ENCODE peak calls at places on chromosomes 2 and 18, in ten cellular contexts. T, Y, U, P, S, E, H, R, I and N are unnamed samples.

GRCh38 chr2:8296340-8296739 is 385.5 kb upstream of the ID2 start:
- DNase-seq in T (no peak), Y (no peak), U (no peak), P (no peak), S (no peak), E (no peak), H (no peak), R (no peak), I (no peak), N (no peak)

GRCh38 chr18:79510046-79510685 is 114.4 kb downstream of the NFATC1 start:
- DNase-seq in T (no peak), Y (no peak), U (no peak), P (no peak), S (no peak), E (peak), H (peak), R (no peak), I (no peak), N (no peak)

GRCh38 chr2:64204006-64204632 is 59.9 kb upstream of the PELI1 start:
- DNase-seq in T (peak), Y (no peak), U (peak), P (no peak), S (peak), E (peak), H (no peak), R (peak), I (peak), N (no peak)

GRCh38 chr18:8480506-8481328 is 128.5 kb upstream of the RAB12 start:
- DNase-seq in T (no peak), Y (peak), U (no peak), P (peak), S (peak), E (no peak), H (no peak), R (peak), I (peak), N (no peak)

GRCh38 chr2:218079943-218080913 is 11.2 kb downstream of the RUFY4 start:
- DNase-seq in T (no peak), Y (no peak), U (no peak), P (no peak), S (no peak), E (no peak), H (no peak), R (no peak), I (no peak), N (no peak)

GRCh38 chr18:77145364-77145901 is 12.8 kb upstream of the MBP start:
- DNase-seq in T (no peak), Y (no peak), U (no peak), P (no peak), S (no peak), E (no peak), H (no peak), R (no peak), I (no peak), N (no peak)

GRCh38 chr18:37662099-37662498 is 96.5 kb upstream of the CELF4 start:
- DNase-seq in T (no peak), Y (no peak), U (no peak), P (no peak), S (no peak), E (no peak), H (no peak), R (no peak), I (no peak), N (no peak)

GRCh38 chr2:54557601-54558187 is 101.6 kb downstream of the SPTBN1 start:
- DNase-seq in T (peak), Y (peak), U (peak), P (peak), S (no peak), E (peak), H (peak), R (no peak), I (peak), N (peak)

GRCh38 chr2:181876614-181877063 is 14.9 kb upstream of the ITPRID2 start:
- DNase-seq in T (peak), Y (peak), U (no peak), P (no peak), S (peak), E (no peak), H (no peak), R (peak), I (peak), N (no peak)

GRCh38 chr2:240872317-240873097 is 3.9 kb downstream of the AGXT start:
- DNase-seq in T (no peak), Y (no peak), U (peak), P (no peak), S (no peak), E (no peak), H (peak), R (no peak), I (no peak), N (no peak)

GRCh38 chr2:29443086-29443485 is 327.9 kb downstream of the CLIP4 start:
- DNase-seq in T (no peak), Y (no peak), U (no peak), P (no peak), S (no peak), E (no peak), H (no peak), R (no peak), I (no peak), N (peak)

GRCh38 chr2:12771154-12771553 is 54.4 kb downstream of the TRIB2 start:
- DNase-seq in T (no peak), Y (no peak), U (no peak), P (no peak), S (no peak), E (no peak), H (no peak), R (no peak), I (no peak), N (no peak)

GRCh38 chr2:98881153-98881650 is 54.8 kb downstream of the CRACDL start:
- DNase-seq in T (no peak), Y (no peak), U (no peak), P (no peak), S (no peak), E (no peak), H (no peak), R (no peak), I (no peak), N (no peak)

GRCh38 chr2:229679393-229680125 is 34.8 kb downstream of the DNER start:
- DNase-seq in T (no peak), Y (no peak), U (no peak), P (no peak), S (no peak), E (no peak), H (no peak), R (no peak), I (no peak), N (no peak)

GRCh38 chr2:25872134-25872533 is 6.2 kb downstream of the ASXL2 start:
- DNase-seq in T (no peak), Y (no peak), U (no peak), P (no peak), S (no peak), E (no peak), H (no peak), R (no peak), I (no peak), N (no peak)

GRCh38 chr2:113894156-113894743 is 4.4 kb downstream of the ACTR3 start:
- DNase-seq in T (no peak), Y (peak), U (no peak), P (no peak), S (peak), E (no peak), H (no peak), R (peak), I (no peak), N (no peak)

GRCh38 chr2:237923507-237924163 is 43.2 kb upstream of the UBE2F start:
- DNase-seq in T (peak), Y (no peak), U (peak), P (peak), S (peak), E (peak), H (no peak), R (peak), I (peak), N (peak)

GRCh38 chr2:173831312-173832229 is 133.6 kb downstream of the SP3 start:
- DNase-seq in T (peak), Y (no peak), U (no peak), P (peak), S (peak), E (peak), H (no peak), R (peak), I (no peak), N (peak)

GRCh38 chr2:15613736-15614429 is 22.2 kb downstream of the DDX1 start:
- DNase-seq in T (no peak), Y (no peak), U (no peak), P (no peak), S (no peak), E (no peak), H (no peak), R (no peak), I (no peak), N (no peak)

GRCh38 chr2:200763422-200763821 is 48.3 kb upstream of the BZW1 start:
- DNase-seq in T (no peak), Y (peak), U (no peak), P (no peak), S (no peak), E (no peak), H (no peak), R (no peak), I (no peak), N (no peak)

GRCh38 chr2:854460-854859 is 96.2 kb upstream of the SNTG2 start:
- DNase-seq in T (peak), Y (peak), U (peak), P (peak), S (peak), E (no peak), H (no peak), R (peak), I (peak), N (peak)

GRCh38 chr2:28539095-28539494 is 43.2 kb downstream of the PLB1 start:
- DNase-seq in T (peak), Y (no peak), U (no peak), P (no peak), S (no peak), E (no peak), H (no peak), R (no peak), I (no peak), N (no peak)

GRCh38 chr18:66687635-66688034 is 83.7 kb upstream of the CDH19 start:
- DNase-seq in T (no peak), Y (no peak), U (no peak), P (no peak), S (no peak), E (no peak), H (no peak), R (no peak), I (no peak), N (no peak)

GRCh38 chr18:28127763-28128737 is 48.9 kb downstream of the CDH2 start:
- DNase-seq in T (no peak), Y (peak), U (no peak), P (no peak), S (peak), E (no peak), H (no peak), R (peak), I (no peak), N (no peak)

GRCh38 chr2:95004702-95005101 is 20.8 kb upstream of the MAL start:
- DNase-seq in T (no peak), Y (no peak), U (no peak), P (no peak), S (peak), E (no peak), H (no peak), R (no peak), I (no peak), N (no peak)

GRCh38 chr2:71578665-71579371 is 125.5 kb downstream of the DYSF start:
- DNase-seq in T (peak), Y (no peak), U (no peak), P (no peak), S (peak), E (peak), H (no peak), R (peak), I (no peak), N (no peak)

GRCh38 chr2:186437719-186438118 is 48.3 kb upstream of the ZC3H15 start:
- DNase-seq in T (no peak), Y (no peak), U (no peak), P (no peak), S (no peak), E (no peak), H (no peak), R (no peak), I (no peak), N (no peak)

GRCh38 chr2:174678395-174678794 is 80.8 kb upstream of the WIPF1 start:
- DNase-seq in T (no peak), Y (no peak), U (no peak), P (no peak), S (no peak), E (no peak), H (no peak), R (no peak), I (no peak), N (no peak)

GRCh38 chr18:45723921-45724320 is at the start of gene SLC14A1:
- DNase-seq in T (no peak), Y (no peak), U (no peak), P (no peak), S (no peak), E (no peak), H (no peak), R (no peak), I (no peak), N (no peak)

GRCh38 chr18:79590191-79591039 is 89.2 kb upstream of the CTDP1 start:
- DNase-seq in T (no peak), Y (no peak), U (no peak), P (no peak), S (peak), E (no peak), H (no peak), R (peak), I (no peak), N (peak)

GRCh38 chr2:46125798-46126197 is 171.4 kb upstream of the EPAS1 start:
- DNase-seq in T (no peak), Y (no peak), U (no peak), P (no peak), S (no peak), E (no peak), H (no peak), R (no peak), I (no peak), N (no peak)

GRCh38 chr2:127640082-127641072 is 5.6 kb upstream of the GPR17 start:
- DNase-seq in T (no peak), Y (no peak), U (peak), P (no peak), S (no peak), E (no peak), H (no peak), R (no peak), I (no peak), N (no peak)

GRCh38 chr2:7671312-7671711 is 754.1 kb downstream of the RNF144A start:
- DNase-seq in T (no peak), Y (no peak), U (no peak), P (no peak), S (no peak), E (peak), H (no peak), R (no peak), I (no peak), N (no peak)

GRCh38 chr2:109510136-109511028 is 103.4 kb downstream of the SEPTIN10 start:
- DNase-seq in T (peak), Y (peak), U (peak), P (peak), S (peak), E (peak), H (peak), R (peak), I (peak), N (peak)

GRCh38 chr2:144240656-144241339 is 279.1 kb downstream of the ZEB2 start:
- DNase-seq in T (no peak), Y (peak), U (peak), P (no peak), S (no peak), E (no peak), H (no peak), R (no peak), I (no peak), N (no peak)

DNA sequence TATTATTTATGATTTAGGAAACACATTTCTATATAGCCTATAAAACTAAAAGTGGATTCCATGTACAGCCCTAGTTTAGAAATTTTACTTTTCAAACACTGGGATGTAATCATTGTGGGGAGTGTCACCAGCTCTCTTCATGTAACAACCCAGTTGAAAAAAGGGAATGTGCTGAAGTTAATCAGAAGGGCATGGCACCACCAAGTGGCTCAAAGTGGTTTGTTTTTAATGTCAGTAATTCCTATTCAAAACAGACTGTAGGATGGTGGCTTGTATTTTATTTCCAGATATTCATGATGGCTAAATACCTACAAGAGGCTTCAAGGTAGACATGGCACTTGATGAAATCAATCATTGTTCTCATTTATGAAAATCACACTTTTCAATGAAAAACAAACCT is 58.1 kb upstream of the TMEM182 start:
- DNase-seq in T (peak), Y (peak), U (peak), P (no peak), S (peak), E (no peak), H (no peak), R (peak), I (peak), N (no peak)
- TF ChIP-seq CTCF in T (peak), Y (peak), U (peak), P (no peak), S (peak), E (no peak), H (no peak), R (peak), I (no peak), N (no peak)

GRCh38 chr2:239596298-239596697 is 195.5 kb upstream of the HDAC4 start:
- DNase-seq in T (no peak), Y (no peak), U (no peak), P (no peak), S (no peak), E (no peak), H (no peak), R (no peak), I (no peak), N (no peak)

GRCh38 chr2:239593965-239594771 is 193.3 kb upstream of the HDAC4 start:
- DNase-seq in T (no peak), Y (no peak), U (no peak), P (no peak), S (no peak), E (no peak), H (peak), R (no peak), I (no peak), N (no peak)

GRCh38 chr2:239595711-239596110 is 194.9 kb upstream of the HDAC4 start:
- DNase-seq in T (no peak), Y (no peak), U (no peak), P (no peak), S (no peak), E (no peak), H (peak), R (no peak), I (no peak), N (no peak)

GRCh38 chr2:239593455-239593854 is 192.6 kb upstream of the HDAC4 start:
- DNase-seq in T (no peak), Y (no peak), U (no peak), P (no peak), S (no peak), E (no peak), H (no peak), R (no peak), I (no peak), N (no peak)

GRCh38 chr2:239594772-239595608 is 194.2 kb upstream of the HDAC4 start:
- DNase-seq in T (no peak), Y (no peak), U (no peak), P (no peak), S (no peak), E (no peak), H (peak), R (no peak), I (no peak), N (no peak)
- TF ChIP-seq CTCF in T (no peak), Y (no peak), U (no peak), P (no peak), S (no peak), E (no peak), H (no peak), R (no peak), I (no peak), N (no peak)

GRCh38 chr2:9737053-9737875 is 106.0 kb upstream of the TAF1B start:
- DNase-seq in T (no peak), Y (no peak), U (peak), P (no peak), S (peak), E (no peak), H (no peak), R (peak), I (no peak), N (no peak)
- TF ChIP-seq CTCF in T (no peak), Y (peak), U (peak), P (no peak), S (peak), E (no peak), H (no peak), R (no peak), I (no peak), N (no peak)

GRCh38 chr18:54641734-54642133 is 50.7 kb downstream of the DYNAP start:
- DNase-seq in T (no peak), Y (no peak), U (no peak), P (no peak), S (no peak), E (no peak), H (no peak), R (no peak), I (no peak), N (no peak)

DNA sequence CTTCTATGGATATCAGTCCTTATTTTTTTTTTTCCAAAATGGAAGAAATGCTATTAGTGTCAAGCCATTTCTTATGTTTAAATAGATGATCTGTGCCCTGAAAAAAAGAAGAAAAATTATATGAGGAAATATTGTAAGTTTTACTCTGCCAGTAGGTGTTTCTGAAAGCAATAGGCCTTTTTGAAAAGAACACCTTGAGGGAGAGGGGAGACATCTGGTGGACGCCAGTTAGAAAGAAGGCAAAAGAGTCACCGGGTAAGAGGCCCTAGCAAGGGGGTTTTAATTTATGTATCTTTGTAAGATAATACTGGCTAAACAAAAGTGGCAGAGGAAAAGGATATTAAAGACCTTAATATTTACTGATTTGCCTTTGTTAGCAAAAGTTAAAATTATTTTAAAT is 56.1 kb downstream of the DYNAP start:
- DNase-seq in T (peak), Y (peak), U (peak), P (peak), S (peak), E (no peak), H (no peak), R (peak), I (peak), N (peak)
- TF ChIP-seq CTCF in T (peak), Y (peak), U (peak), P (peak), S (peak), E (no peak), H (peak), R (peak), I (peak), N (peak)

DNA sequence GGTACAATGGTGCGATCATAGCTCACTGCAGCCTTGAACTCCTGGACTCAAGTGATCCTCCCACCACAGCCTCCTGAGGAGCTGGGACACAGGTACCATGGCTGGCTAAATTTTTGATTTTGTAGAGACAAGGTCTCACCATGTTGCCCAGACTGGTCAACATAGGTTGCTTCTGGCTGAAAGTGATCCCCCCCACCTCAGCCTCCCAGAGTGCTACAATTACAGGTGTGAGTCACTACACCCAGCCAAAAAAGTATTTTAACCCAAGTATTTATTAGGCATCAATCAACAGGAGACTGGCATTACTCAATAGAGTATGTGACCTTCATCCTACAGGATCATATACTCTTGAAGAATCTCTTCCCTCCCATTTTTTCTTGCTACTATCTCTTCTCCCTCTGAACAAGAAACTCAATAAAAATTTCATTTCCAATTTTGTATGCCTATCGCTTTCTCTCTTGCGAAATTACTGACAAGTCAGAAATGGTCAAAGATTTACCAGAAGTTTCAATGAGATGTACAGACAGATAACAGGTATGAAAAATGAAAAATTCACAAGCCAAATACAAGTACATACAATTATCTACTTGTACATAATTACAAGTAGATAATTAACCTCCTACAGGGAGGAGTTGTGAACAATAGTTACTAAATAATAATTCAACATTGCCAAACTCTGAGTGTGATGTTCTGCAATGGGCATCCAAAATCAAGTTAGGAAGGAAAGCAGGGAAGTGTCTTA is 34.9 kb upstream of the CCNT2 start:
- DNase-seq in T (no peak), Y (peak), U (no peak), P (no peak), S (no peak), E (no peak), H (no peak), R (no peak), I (no peak), N (no peak)
- TF ChIP-seq CTCF in T (no peak), Y (no peak), U (no peak), P (no peak), S (no peak), E (no peak), H (no peak), R (no peak), I (no peak), N (no peak)

DNA sequence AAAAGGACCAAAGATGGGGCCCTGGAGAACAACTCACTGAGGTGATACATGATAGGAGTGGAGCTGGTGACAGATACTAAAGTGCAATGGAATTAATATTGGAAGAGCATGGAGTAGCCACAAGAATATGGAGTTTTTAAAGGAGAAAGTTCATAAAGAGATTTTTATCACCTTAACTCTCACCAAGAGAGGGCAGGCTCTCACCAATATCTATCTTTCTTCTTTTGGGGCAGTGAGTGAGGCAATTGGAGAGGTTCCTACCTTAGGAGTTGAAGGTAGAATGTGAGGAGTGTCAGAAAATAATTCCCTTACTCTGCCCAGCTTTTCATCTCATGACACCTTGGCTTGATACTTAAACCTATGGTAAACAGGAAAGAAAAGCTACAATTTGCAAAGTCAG is 233.7 kb upstream of the CWC22 start:
- DNase-seq in T (no peak), Y (peak), U (no peak), P (no peak), S (peak), E (no peak), H (no peak), R (peak), I (peak), N (no peak)
- TF ChIP-seq CTCF in T (no peak), Y (peak), U (no peak), P (no peak), S (peak), E (no peak), H (no peak), R (peak), I (peak), N (no peak)